ENCODE peak calls at places on chromosomes 11 and 22, in four cellular contexts. G is astrocyte, A is neural progenitor cell, J is brain microvascular endothelial cell. D is an unnamed sample.

GRCh38 chr11:43983221-43983795 is 40.9 kb downstream of the C11orf96 start:
- DNase-seq in J (no peak), A (no peak), G (no peak), D (no peak)

GRCh38 chr11:46491661-46492331 is 100.2 kb upstream of the CHRM4 start:
- DNase-seq in A (no peak), G (no peak), J (no peak), D (no peak)

GRCh38 chr11:113840932-113841664 is 34.3 kb downstream of the USP28 start:
- DNase-seq in A (no peak), J (no peak), G (no peak), D (no peak)

GRCh38 chr11:123091541-123091940 is 29.6 kb upstream of the HSPA8 start:
- DNase-seq in J (no peak), G (no peak), A (no peak), D (no peak)

GRCh38 chr22:47029244-47030001 is 267.0 kb downstream of the TBC1D22A start:
- DNase-seq in A (no peak), J (no peak), G (no peak), D (no peak)

GRCh38 chr11:128198206-128198605 is 389.2 kb downstream of the ETS1 start:
- DNase-seq in A (no peak), G (no peak), J (no peak), D (no peak)

GRCh38 chr11:12285811-12286222 is 91.6 kb upstream of the PARVA start:
- DNase-seq in J (peak; percentile 59), G (peak; percentile 67), A (no peak), D (no peak)

GRCh38 chr11:36027731-36028130 is 83.9 kb downstream of the LDLRAD3 start:
- DNase-seq in J (no peak), G (no peak), A (no peak), D (no peak)

GRCh38 chr11:76824980-76825725 is 35.6 kb upstream of the ACER3 start:
- DNase-seq in A (no peak), G (no peak), J (no peak), D (no peak)

GRCh38 chr22:42269407-42270177 is 861 bp downstream of the TCF20 start:
- DNase-seq in A (peak; percentile 81), G (peak; percentile 9), J (no peak), D (peak; percentile 93)

GRCh38 chr11:71580057-71581003 is 2.3 kb downstream of the KRTAP5-11 start:
- DNase-seq in J (peak; percentile 77), A (peak; percentile 75), G (peak; percentile 51), D (peak; percentile 84)

GRCh38 chr22:19896665-19897355 is 42.1 kb upstream of the GNB1L start:
- DNase-seq in J (no peak), A (no peak), G (no peak), D (no peak)

GRCh38 chr22:46518542-46519325 is 18.7 kb downstream of the CELSR1 start:
- DNase-seq in J (no peak), G (no peak), A (no peak), D (peak; percentile 21)

GRCh38 chr11:20065040-20065805 is 95.1 kb downstream of the DBX1 start:
- DNase-seq in J (no peak), A (no peak), G (no peak), D (no peak)

GRCh38 chr22:49724030-49724892 is 103.4 kb downstream of the BRD1 start:
- DNase-seq in G (no peak), J (no peak), A (no peak), D (peak; percentile 67)

GRCh38 chr22:42101186-42101585 is 10.6 kb upstream of the NDUFA6 start:
- DNase-seq in A (no peak), J (no peak), G (no peak), D (no peak)

GRCh38 chr22:24706732-24707476 is 67.6 kb downstream of the PIWIL3 start:
- DNase-seq in J (no peak), G (no peak), A (no peak), D (no peak)

GRCh38 chr11:75383246-75383645 is 16.1 kb upstream of the RPS3 start:
- DNase-seq in G (no peak), J (no peak), A (no peak), D (peak; percentile 80)

GRCh38 chr11:10076458-10077141 is 217.4 kb downstream of the SBF2 start:
- DNase-seq in J (peak; percentile 6), A (peak; percentile 61), G (peak; percentile 10), D (peak; percentile 21)

GRCh38 chr11:120924109-120924508 is 99.8 kb upstream of the TBCEL start:
- DNase-seq in G (no peak), A (no peak), J (no peak), D (no peak)

GRCh38 chr11:63985812-63986155 is 454 bp upstream of the OTUB1 start:
- DNase-seq in J (no peak), G (no peak), A (no peak), D (peak; percentile 81)

GRCh38 chr11:44445500-44446340 is 119.7 kb upstream of the CD82 start:
- DNase-seq in J (no peak), A (no peak), G (no peak), D (peak; percentile 64)

GRCh38 chr22:31241200-31241599 is 29.1 kb downstream of the LIMK2 start:
- DNase-seq in A (no peak), G (peak; percentile 30), J (peak; percentile 41), D (no peak)

GRCh38 chr22:37222440-37222971 is 10.2 kb upstream of the SSTR3 start:
- DNase-seq in G (no peak), A (no peak), J (no peak), D (no peak)

GRCh38 chr11:86041975-86042378 is 26.9 kb downstream of the PICALM start:
- DNase-seq in J (peak; percentile 91), G (peak; percentile 86), A (peak; percentile 88), D (peak; percentile 66)

GRCh38 chr11:120706257-120706656 is 194.7 kb downstream of the GRIK4 start:
- DNase-seq in A (no peak), J (no peak), G (no peak), D (no peak)

GRCh38 chr11:35949242-35949641 is 5.4 kb downstream of the LDLRAD3 start:
- DNase-seq in A (no peak), G (no peak), J (no peak), D (no peak)

GRCh38 chr11:94766656-94767291 is 1.4 kb upstream of the AMOTL1 start:
- DNase-seq in J (no peak), G (no peak), A (peak; percentile 16), D (no peak)

GRCh38 chr11:131938321-131938751 is 567.9 kb downstream of the NTM start:
- DNase-seq in J (no peak), G (peak; percentile 18), A (no peak), D (no peak)

GRCh38 chr22:25775501-25775900 is 33.5 kb downstream of the MYO18B start:
- DNase-seq in G (peak; percentile 60), J (peak; percentile 59), A (peak; percentile 54), D (peak; percentile 82)

GRCh38 chr22:25360891-25361645 is 141.6 kb downstream of the CRYBB2 start:
- DNase-seq in G (no peak), J (no peak), A (no peak), D (no peak)

GRCh38 chr22:45907378-45907777 is 69.6 kb downstream of the WNT7B start:
- DNase-seq in J (no peak), A (no peak), G (no peak), D (no peak)

GRCh38 chr11:128890543-128891409 is at the start of gene KCNJ5:
- DNase-seq in G (no peak), J (no peak), A (peak; percentile 72), D (peak; percentile 88)

GRCh38 chr11:19963697-19964340 is 196.5 kb downstream of the DBX1 start:
- DNase-seq in G (no peak), J (no peak), A (no peak), D (no peak)

GRCh38 chr22:46280999-46281623 is 13.3 kb downstream of the TTC38 start:
- DNase-seq in J (no peak), A (no peak), G (no peak), D (peak; percentile 43)

GRCh38 chr11:69227271-69227670 is 66.7 kb upstream of the MYEOV start:
- DNase-seq in A (no peak), G (no peak), J (no peak), D (no peak)

GRCh38 chr11:72627594-72628281 is 46.5 kb downstream of the PDE2A start:
- DNase-seq in A (no peak), J (no peak), G (no peak), D (no peak)

GRCh38 chr11:13140873-13141655 is 131.9 kb downstream of the RASSF10 start:
- DNase-seq in G (peak; percentile 74), A (no peak), J (no peak), D (no peak)

GRCh38 chr11:92130432-92130831 is 94.2 kb upstream of the FAT3 start:
- DNase-seq in G (peak; percentile 81), J (peak; percentile 24), A (no peak), D (no peak)

GRCh38 chr11:109986488-109986887 is 106.7 kb upstream of the ZC3H12C start:
- DNase-seq in J (no peak), G (no peak), A (no peak), D (no peak)
- H3K4me3 ChIP-seq in J (no peak overlapping the region), G (no peak overlapping the region), A (no peak overlapping the region), D (no peak overlapping the region)

GRCh38 chr11:1402355-1402754 is 12.6 kb downstream of the BRSK2 start:
- DNase-seq in J (no peak), G (no peak), A (no peak), D (peak; percentile 80)

GRCh38 chr11:1401656-1402221 is 12.0 kb downstream of the BRSK2 start:
- DNase-seq in A (peak; percentile 93), G (peak; percentile 27), J (peak; percentile 34), D (peak; percentile 98)

GRCh38 chr11:1403721-1404460 is 14.2 kb downstream of the BRSK2 start:
- DNase-seq in G (no peak), A (no peak), J (no peak), D (no peak)

GRCh38 chr11:1404461-1405185 is 14.9 kb downstream of the BRSK2 start:
- DNase-seq in J (no peak), A (peak; percentile 31), G (no peak), D (no peak)

GRCh38 chr11:1402776-1403620 is 13.3 kb downstream of the BRSK2 start:
- DNase-seq in G (no peak), A (no peak), J (no peak), D (no peak)
- H3K27me3 ChIP-seq in G (no peaks in the 10 kb centered on the region), A (no peaks in the 10 kb centered on the region), J (peaks cover 8% of the 10 kb centered on the region), D (no peaks in the 10 kb centered on the region)

DNA sequence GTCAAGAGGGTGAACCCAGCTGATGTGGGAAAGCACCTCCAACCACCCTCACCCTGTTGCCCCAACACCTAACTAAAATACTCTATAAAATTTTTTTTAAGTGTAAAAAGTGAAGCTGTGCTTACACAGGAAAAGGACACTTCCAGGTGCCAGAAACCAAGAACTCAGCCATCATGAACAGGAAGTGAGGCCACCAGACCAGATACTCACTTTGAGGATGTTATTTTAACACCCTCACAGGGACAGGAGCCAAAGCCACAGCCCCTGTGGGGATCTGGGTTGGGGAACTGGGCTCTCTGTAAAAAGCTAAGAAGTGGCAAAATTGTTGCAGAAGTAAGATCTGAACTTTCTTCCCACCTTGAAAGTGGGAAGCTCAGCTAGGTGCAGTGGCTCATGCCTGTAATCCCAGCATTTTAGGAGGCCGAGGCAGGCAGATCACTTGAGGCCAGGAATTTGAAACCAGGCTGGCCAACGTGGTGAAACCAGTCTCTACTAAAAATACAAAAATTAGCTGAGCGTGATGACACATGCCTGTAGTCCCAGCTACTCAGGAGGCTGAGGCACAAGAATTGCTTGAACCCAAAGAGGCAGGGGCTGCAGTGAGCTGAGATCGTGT is 3.8 kb downstream of the RSPH14 start:
- DNase-seq in G (no peak), A (no peak), J (no peak), D (no peak)
- H3K4me3 ChIP-seq in G (no peak overlapping the region), A (no peak overlapping the region), J (no peak overlapping the region), D (no peak overlapping the region)

GRCh38 chr22:29478326-29479276 is 1.4 kb upstream of the NEFH start:
- DNase-seq in G (no peak), A (peak; percentile 82), J (no peak), D (peak; percentile 86)
- H3K27me3 ChIP-seq in G (peaks cover 48% of the 10 kb centered on the region), A (peaks cover 74% of the 10 kb centered on the region), J (peaks cover 37% of the 10 kb centered on the region), D (peaks cover 36% of the 10 kb centered on the region)

GRCh38 chr22:44181033-44181911 is 547 bp downstream of the PARVG start:
- DNase-seq in G (peak; percentile 31), A (no peak), J (no peak), D (peak; percentile 67)
- H3K4me3 ChIP-seq in G (no peak overlapping the region), A (no peak overlapping the region), J (no peak overlapping the region), D (no peak overlapping the region)

GRCh38 chr11:118078972-118079411 is 2.1 kb downstream of the TMPRSS4 start:
- DNase-seq in J (no peak), A (no peak), G (no peak), D (no peak)
- H3K27me3 ChIP-seq in J (no peaks in the 10 kb centered on the region), A (no peaks in the 10 kb centered on the region), G (peaks cover 2% of the 10 kb centered on the region), D (no peaks in the 10 kb centered on the region)